ENCODE peak calls at places on chromosomes 3 and 15, in four cellular contexts. Y, V, E and M are unnamed samples. For H3K27me3, the result is how much of the 10 kb centered on the place peaks cover.

GRCh38 chr3:126544596-126545281 is 14.0 kb downstream of the C3orf22 start:
- DNase-seq in Y (peak), V (no peak), E (peak), M (no peak)

GRCh38 chr3:171841620-171842000 is 1.5 kb upstream of the TMEM212 start:
- DNase-seq in Y (no peak), V (no peak), E (no peak), M (no peak)

GRCh38 chr15:36527512-36528162 is 51.8 kb upstream of the CDIN1 start:
- DNase-seq in Y (no peak), V (no peak), E (no peak), M (no peak)

GRCh38 chr15:77632760-77633133 is at the start of gene LINGO1:
- DNase-seq in Y (no peak), V (no peak), E (no peak), M (no peak)

GRCh38 chr3:166274342-166274741 is 437.1 kb upstream of the BCHE start:
- DNase-seq in Y (no peak), V (no peak), E (no peak), M (no peak)

GRCh38 chr3:171353423-171353822 is 106.8 kb downstream of the TNIK start:
- DNase-seq in Y (no peak), V (no peak), E (no peak), M (no peak)

GRCh38 chr3:48548165-48548564 is 8.4 kb downstream of the PFKFB4 start:
- DNase-seq in Y (no peak), V (no peak), E (no peak), M (no peak)

GRCh38 chr3:56355570-56356185 is 112.6 kb downstream of the ERC2 start:
- DNase-seq in Y (no peak), V (no peak), E (no peak), M (no peak)

GRCh38 chr3:51975857-51976549 is 1.1 kb downstream of the ABHD14A start:
- DNase-seq in Y (peak), V (no peak), E (peak), M (no peak)
- H3K4me3 ChIP-seq in Y (peak), V (peak), E (peak), M (peak)

GRCh38 chr3:46877671-46878125 is at the start of gene PTH1R:
- DNase-seq in Y (no peak), V (no peak), E (no peak), M (no peak)

GRCh38 chr3:46874430-46874829 is 3.1 kb upstream of the PTH1R start:
- DNase-seq in Y (peak), V (no peak), E (no peak), M (no peak)

GRCh38 chr3:46876313-46877300 is 914 bp upstream of the PTH1R start:
- DNase-seq in Y (no peak), V (no peak), E (no peak), M (no peak)

GRCh38 chr3:46873521-46873920 is 4.0 kb upstream of the PTH1R start:
- DNase-seq in Y (no peak), V (no peak), E (no peak), M (no peak)

GRCh38 chr3:46875560-46875959 is 2.0 kb upstream of the PTH1R start:
- DNase-seq in Y (no peak), V (no peak), E (no peak), M (no peak)
- H3K27me3 ChIP-seq in Y (under half), V (under half), E (under half), M (under half)

GRCh38 chr15:58409861-58410260 is 21.9 kb upstream of the LIPC start:
- DNase-seq in Y (no peak), V (no peak), E (no peak), M (no peak)
- H3K4me3 ChIP-seq in Y (peak), V (no peak), E (peak), M (no peak)

DNA sequence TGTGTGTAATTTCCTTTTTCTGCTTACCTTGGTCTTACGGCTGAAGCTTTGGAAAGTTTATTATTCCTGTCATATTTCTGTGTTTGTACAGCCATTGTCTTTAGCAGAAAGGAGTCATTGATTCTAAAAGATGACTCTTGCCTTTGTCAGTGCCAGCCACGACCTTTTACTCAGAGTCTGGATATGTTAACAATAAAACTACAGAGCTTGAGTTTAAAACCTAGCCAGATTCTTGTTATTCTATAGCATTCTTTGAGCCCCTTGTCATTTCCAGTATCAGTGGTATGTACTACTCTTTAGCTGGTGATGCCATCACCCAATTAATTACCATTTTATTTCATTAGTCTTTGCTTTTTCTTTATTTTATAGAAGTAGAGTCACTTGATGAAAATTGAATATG is 142.4 kb downstream of the TCF12 start:
- DNase-seq in Y (no peak), V (peak), E (no peak), M (peak)
- H3K27me3 ChIP-seq in Y (under half), V (under half), E (under half), M (under half)

GRCh38 chr15:34494084-34494399 is 56.4 kb upstream of the GOLGA8A start:
- DNase-seq in Y (no peak), V (no peak), E (no peak), M (no peak)
- H3K4me3 ChIP-seq in Y (no peak), V (no peak), E (no peak), M (no peak)

GRCh38 chr15:93110502-93111040 is 21.6 kb upstream of the RGMA start:
- DNase-seq in Y (peak), V (no peak), E (no peak), M (no peak)
- H3K27me3 ChIP-seq in Y (under half), V (under half), E (under half), M (under half)

GRCh38 chr3:50194128-50194902 is 2.9 kb downstream of the GNAT1 start:
- DNase-seq in Y (no peak), V (no peak), E (peak), M (no peak)
- H3K4me3 ChIP-seq in Y (no peak), V (no peak), E (peak), M (no peak)

GRCh38 chr3:141306922-141307321 is 61.4 kb upstream of the ZBTB38 start:
- DNase-seq in Y (no peak), V (no peak), E (no peak), M (no peak)

GRCh38 chr3:141303481-141304223 is 64.7 kb upstream of the ZBTB38 start:
- DNase-seq in Y (no peak), V (peak), E (no peak), M (peak)

GRCh38 chr3:141307351-141308059 is 60.8 kb upstream of the ZBTB38 start:
- DNase-seq in Y (no peak), V (no peak), E (no peak), M (no peak)

GRCh38 chr3:141306276-141306675 is 62.0 kb upstream of the ZBTB38 start:
- DNase-seq in Y (no peak), V (no peak), E (no peak), M (no peak)

DNA sequence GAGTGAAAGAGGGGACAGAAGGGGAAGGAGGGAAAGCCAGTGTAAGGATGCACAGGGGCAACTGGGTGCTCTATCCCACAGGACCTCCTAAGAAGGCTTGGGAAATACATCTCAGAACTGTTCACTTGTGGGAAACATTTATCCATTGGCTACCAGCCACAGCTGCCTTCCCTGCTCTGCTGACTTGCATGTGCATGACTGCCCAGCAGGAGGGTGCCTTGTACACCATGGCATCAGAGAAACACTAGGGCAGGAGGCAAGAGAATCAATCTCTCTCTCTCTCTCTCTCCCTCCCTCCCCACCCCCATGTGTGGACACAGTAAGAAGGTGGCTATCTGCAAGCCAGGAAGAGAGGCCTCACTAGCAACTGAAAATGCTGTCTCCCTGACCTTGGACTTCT is 62.9 kb upstream of the ZBTB38 start:
- DNase-seq in Y (no peak), V (no peak), E (no peak), M (no peak)
- H3K27me3 ChIP-seq in Y (under half), V (under half), E (under half), M (under half)

GRCh38 chr3:123111640-123112039 is 44.8 kb downstream of the PDIA5 start:
- DNase-seq in Y (no peak), V (no peak), E (no peak), M (no peak)
- H3K4me3 ChIP-seq in Y (no peak), V (no peak), E (no peak), M (no peak)

DNA sequence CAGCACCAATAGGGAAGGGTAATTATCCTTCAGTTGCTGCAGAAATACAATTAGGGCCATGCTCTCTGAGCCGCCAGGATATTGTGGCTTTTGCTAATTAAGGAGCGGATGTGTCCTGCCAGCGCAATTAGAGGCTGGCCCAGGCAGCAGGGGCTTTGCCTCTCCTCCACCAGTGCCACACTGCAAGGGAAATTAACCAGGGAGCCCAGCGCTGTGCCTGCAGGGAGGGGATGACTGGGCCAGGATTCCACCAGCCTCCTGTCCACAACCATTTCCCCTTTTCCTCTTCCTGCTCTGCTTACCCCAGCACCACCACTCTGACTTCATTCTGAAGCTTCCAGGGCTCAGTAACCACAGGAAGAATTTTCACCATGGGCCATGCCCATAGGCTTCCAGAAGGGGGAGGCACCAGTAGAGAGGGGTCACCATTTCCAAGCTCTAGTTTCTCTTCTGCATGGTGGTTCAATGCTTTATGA is 10.3 kb upstream of the AEN start:
- DNase-seq in Y (no peak), V (no peak), E (no peak), M (no peak)
- H3K27me3 ChIP-seq in Y (under half), V (under half), E (under half), M (under half)